ENCODE peak calls at places on chromosomes 12 and 14, in ten cellular contexts. Q is GM23338; F is fibroblast of lung; T is CD4-positive, alpha-beta memory T cell; N is GM23248; L is CD8-positive, alpha-beta T cell; U is tibial artery; S is uterus; K is upper lobe of right lung; M is GM06990. Z is an unnamed sample.

GRCh38 chr12:34397591-34398365 is 375.5 kb downstream of the ALG10 start:
- DNase-seq in L (no peak), T (no peak), Q (no peak), U (peak; percentile 15), K (peak; percentile 55), S (peak; percentile 6), F (no peak), M (no peak), N (no peak), Z (no peak)

GRCh38 chr12:132393245-132393795 is 63.9 kb upstream of the GALNT9 start:
- DNase-seq in S (no peak), F (no peak), K (peak; percentile 52), N (peak; percentile 13), L (no peak), M (no peak), T (no peak), Q (no peak), U (no peak), Z (no peak)

GRCh38 chr14:34347683-34348082 is 114.4 kb downstream of the SPTSSA start:
- DNase-seq in Q (no peak), F (no peak), L (no peak), S (no peak), T (no peak), N (no peak), K (no peak), M (peak; percentile 12), U (no peak), Z (no peak)

GRCh38 chr12:95118138-95118787 is 44.8 kb upstream of the NR2C1 start:
- DNase-seq in T (no peak), F (peak; percentile 72), S (no peak), L (no peak), M (no peak), U (no peak), N (peak; percentile 88), Q (no peak), K (no peak), Z (peak; percentile 92)

GRCh38 chr14:69153848-69154208 is 909 bp upstream of the DCAF5 start:
- DNase-seq in T (peak; percentile 12), K (no peak), F (no peak), S (peak; percentile 26), L (no peak), U (peak; percentile 42), N (peak; percentile 71), M (no peak), Q (peak; percentile 19), Z (no peak)

GRCh38 chr12:112686373-112686772 is 105.2 kb upstream of the RPH3A start:
- DNase-seq in M (no peak), L (no peak), F (no peak), S (no peak), N (peak; percentile 19), K (no peak), T (no peak), Q (no peak), U (no peak), Z (peak; percentile 79)

GRCh38 chr14:50399251-50400032 is 2.8 kb upstream of the CDKL1 start:
- DNase-seq in N (peak; percentile 71), F (peak; percentile 63), S (peak; percentile 38), L (no peak), T (no peak), U (peak; percentile 55), M (no peak), Q (no peak), K (no peak), Z (no peak)

GRCh38 chr12:81450920-81451739 is 308.0 kb downstream of the PPFIA2 start:
- DNase-seq in F (peak; percentile 76), N (peak; percentile 79), T (no peak), K (no peak), U (no peak), M (no peak), L (no peak), S (no peak), Q (peak; percentile 95), Z (peak; percentile 51)

GRCh38 chr12:26017484-26018211 is 59.2 kb downstream of the RASSF8 start:
- DNase-seq in U (no peak), L (no peak), Q (peak; percentile 88), M (peak; percentile 10), S (no peak), K (no peak), N (peak; percentile 61), F (peak; percentile 53), T (no peak), Z (peak; percentile 23)

GRCh38 chr14:89849931-89850330 is 104.6 kb downstream of the EFCAB11 start:
- DNase-seq in T (no peak), M (no peak), F (peak; percentile 42), U (no peak), S (no peak), L (no peak), N (peak; percentile 57), Q (no peak), K (no peak), Z (no peak)

GRCh38 chr12:120109570-120110267 is 6.8 kb downstream of the RAB35 start:
- DNase-seq in N (no peak), M (no peak), T (no peak), F (no peak), K (no peak), S (no peak), Q (no peak), L (no peak), U (no peak), Z (no peak)

GRCh38 chr12:1579626-1580025 is 14.8 kb downstream of the FBXL14 start:
- DNase-seq in S (no peak), F (no peak), M (no peak), Q (no peak), K (no peak), L (no peak), U (no peak), N (peak; percentile 73), T (no peak), Z (no peak)

GRCh38 chr12:120940799-120941198 is 36.6 kb upstream of the SPPL3 start:
- DNase-seq in S (no peak), Q (no peak), N (peak; percentile 40), T (no peak), U (no peak), M (no peak), K (no peak), L (no peak), F (peak; percentile 9), Z (no peak)

GRCh38 chr14:99420711-99421110 is 59.9 kb downstream of the SETD3 start:
- DNase-seq in S (no peak), K (peak; percentile 82), L (no peak), F (peak; percentile 77), N (no peak), T (no peak), M (peak; percentile 29), U (no peak), Q (peak; percentile 56), Z (no peak)

GRCh38 chr12:118840399-118840798 is 140.9 kb upstream of the SRRM4 start:
- DNase-seq in U (no peak), N (no peak), F (no peak), L (no peak), M (no peak), K (no peak), S (no peak), T (no peak), Q (peak; percentile 76), Z (no peak)

GRCh38 chr14:22560638-22561365 is 28.2 kb downstream of the DAD1 start:
- DNase-seq in L (no peak), N (no peak), U (no peak), Q (no peak), S (no peak), K (no peak), F (no peak), T (no peak), M (no peak), Z (no peak)

GRCh38 chr14:105940534-105941225 is 414.3 kb downstream of the TMEM121 start:
- DNase-seq in N (no peak), K (no peak), T (no peak), S (no peak), L (no peak), F (no peak), U (no peak), M (no peak), Q (no peak), Z (no peak)

GRCh38 chr12:103813426-103813825 is 27.6 kb downstream of the NT5DC3 start:
- DNase-seq in N (no peak), U (no peak), K (no peak), L (no peak), S (no peak), Q (no peak), T (no peak), M (no peak), F (no peak), Z (no peak)

GRCh38 chr12:14841761-14842160 is 1.6 kb downstream of the ART4 start:
- DNase-seq in N (peak; percentile 61), K (no peak), U (peak; percentile 80), L (no peak), Q (peak; percentile 35), T (no peak), F (peak; percentile 28), M (no peak), S (peak; percentile 34), Z (peak; percentile 64)

GRCh38 chr14:24334431-24335271 is at the start of gene ADCY4:
- DNase-seq in M (no peak), K (no peak), T (no peak), N (peak; percentile 50), Q (peak; percentile 56), L (no peak), S (no peak), U (no peak), F (no peak), Z (no peak)
- H3K27me3 ChIP-seq in M (no peaks in the 10 kb centered on the region), K (peaks cover 10% of the 10 kb centered on the region), T (peaks cover 11% of the 10 kb centered on the region), N (no peaks in the 10 kb centered on the region), Q (peaks cover 98% of the 10 kb centered on the region), L (peaks cover 7% of the 10 kb centered on the region), S (no peaks in the 10 kb centered on the region), U (peaks cover 6% of the 10 kb centered on the region), F (peaks cover 31% of the 10 kb centered on the region), Z (peaks cover 3% of the 10 kb centered on the region)

DNA sequence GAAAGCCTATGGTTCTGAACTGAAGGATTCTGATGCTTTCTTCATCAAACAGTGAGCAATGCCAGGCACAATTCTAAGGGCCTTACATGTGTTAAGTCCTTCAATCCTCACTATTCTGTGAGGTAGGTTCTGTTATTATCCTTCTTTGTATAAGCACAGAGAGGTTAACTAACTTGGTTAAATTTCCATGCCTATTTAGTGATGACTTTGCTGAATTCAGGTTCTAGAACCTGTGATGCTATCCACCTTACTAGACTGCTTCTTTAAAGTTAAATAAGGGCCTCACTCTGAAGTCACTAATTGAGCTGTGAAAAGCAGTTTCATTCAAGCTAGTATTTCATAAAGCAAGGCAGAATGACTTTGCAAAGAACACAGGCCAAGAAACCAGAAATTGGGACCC is 138.9 kb upstream of the PARP11 start:
- DNase-seq in L (no peak), S (no peak), U (no peak), Q (no peak), F (no peak), T (no peak), N (no peak), M (no peak), K (no peak), Z (no peak)
- H3K27me3 ChIP-seq in L (no peaks in the 10 kb centered on the region), S (no peaks in the 10 kb centered on the region), U (no peaks in the 10 kb centered on the region), Q (no peaks in the 10 kb centered on the region), F (no peaks in the 10 kb centered on the region), T (no peaks in the 10 kb centered on the region), N (peaks cover 13% of the 10 kb centered on the region), M (no peaks in the 10 kb centered on the region), K (no peaks in the 10 kb centered on the region), Z (no peaks in the 10 kb centered on the region)

GRCh38 chr12:106722854-106723253 is 51.6 kb upstream of the RIC8B start:
- DNase-seq in F (no peak), L (no peak), S (no peak), Q (peak; percentile 69), K (no peak), M (no peak), T (no peak), N (no peak), U (no peak), Z (no peak)
- H3K27me3 ChIP-seq in F (no peaks in the 10 kb centered on the region), L (no peaks in the 10 kb centered on the region), S (no peaks in the 10 kb centered on the region), Q (no peaks in the 10 kb centered on the region), K (peaks cover 7% of the 10 kb centered on the region), M (no peaks in the 10 kb centered on the region), T (no peaks in the 10 kb centered on the region), N (no peaks in the 10 kb centered on the region), U (no peaks in the 10 kb centered on the region), Z (peaks cover 11% of the 10 kb centered on the region)

GRCh38 chr14:21264025-21264801 is 5.0 kb downstream of the HNRNPC start:
- DNase-seq in Q (no peak), L (no peak), N (peak; percentile 94), T (peak; percentile 49), M (peak; percentile 71), F (peak; percentile 74), S (no peak), K (no peak), U (no peak), Z (peak; percentile 81)
- H3K27me3 ChIP-seq in Q (no peaks in the 10 kb centered on the region), L (no peaks in the 10 kb centered on the region), N (no peaks in the 10 kb centered on the region), T (no peaks in the 10 kb centered on the region), M (no peaks in the 10 kb centered on the region), F (no peaks in the 10 kb centered on the region), S (no peaks in the 10 kb centered on the region), K (no peaks in the 10 kb centered on the region), U (no peaks in the 10 kb centered on the region), Z (no peaks in the 10 kb centered on the region)

Z was measured in foreskin keratinocyte.